ENCODE peak calls at places on chromosomes 12 and 14, in seven cellular contexts. K, A, U, X, G, V and S are unnamed samples.
A peak's percentile ranks its signal among the peaks of the same experiment; 100 is the strongest.

GRCh38 chr12:4153343-4153892 is 120.1 kb upstream of the CCND2 start:
- DNase-seq in X (no peak), V (no peak), A (no peak), G (no peak), K (no peak), U (no peak), S (peak; percentile 83)

GRCh38 chr12:105485321-105485910 is 154.9 kb downstream of the C12orf75 start:
- DNase-seq in U (peak; percentile 89), V (no peak), G (peak; percentile 57), X (no peak), A (peak; percentile 42), K (peak; percentile 22), S (no peak)

GRCh38 chr12:3117144-3117581 is 40.0 kb downstream of the TSPAN9 start:
- DNase-seq in G (no peak), K (no peak), U (peak; percentile 95), A (no peak), X (no peak), V (no peak), S (no peak)

GRCh38 chr12:84807249-84807648 is 105.3 kb downstream of the SLC6A15 start:
- DNase-seq in G (no peak), U (peak; percentile 64), A (no peak), K (no peak), X (no peak), V (no peak), S (no peak)

GRCh38 chr14:94445003-94445402 is 7.6 kb downstream of the SERPINA11 start:
- DNase-seq in G (no peak), U (no peak), V (no peak), A (no peak), X (no peak), K (no peak), S (no peak)

GRCh38 chr14:84225243-84225642 is 1304.7 kb upstream of the FLRT2 start:
- DNase-seq in G (no peak), K (no peak), A (peak; percentile 76), V (no peak), U (no peak), X (no peak), S (no peak)

GRCh38 chr14:38107216-38107631 is 100.5 kb upstream of the SSTR1 start:
- DNase-seq in G (no peak), A (no peak), U (no peak), V (no peak), X (no peak), K (no peak), S (no peak)

GRCh38 chr12:88251798-88252197 is 109.7 kb downstream of the TMTC3 start:
- DNase-seq in A (no peak), K (no peak), X (no peak), U (no peak), V (no peak), G (no peak), S (no peak)

GRCh38 chr14:23186913-23187654 is 3.6 kb upstream of the SLC7A8 start:
- DNase-seq in G (no peak), X (no peak), V (no peak), A (no peak), K (peak; percentile 74), U (peak; percentile 53), S (no peak)

GRCh38 chr14:100554082-100554677 is 33.0 kb downstream of the BEGAIN start:
- DNase-seq in U (no peak), A (peak; percentile 75), X (no peak), G (no peak), V (no peak), K (peak; percentile 51), S (no peak)

GRCh38 chr14:99554184-99554583 is 49.8 kb downstream of the CCDC85C start:
- DNase-seq in V (no peak), G (no peak), A (no peak), X (peak; percentile 69), K (no peak), U (no peak), S (no peak)

GRCh38 chr12:120539303-120539702 is 5.1 kb downstream of the RNF10 start:
- DNase-seq in K (peak; percentile 23), A (no peak), G (no peak), U (peak; percentile 51), X (no peak), V (no peak), S (no peak)

GRCh38 chr12:110600254-110600653 is 13.7 kb upstream of the TCTN1 start:
- DNase-seq in U (peak; percentile 50), K (peak; percentile 77), A (no peak), G (no peak), X (no peak), V (no peak), S (no peak)

GRCh38 chr12:94831081-94831747 is 172.3 kb downstream of the NDUFA12 start:
- DNase-seq in G (no peak), U (no peak), V (no peak), K (no peak), A (no peak), X (no peak), S (peak; percentile 81)

GRCh38 chr14:100297320-100298300 is 8.6 kb downstream of the SLC25A29 start:
- DNase-seq in V (no peak), X (peak; percentile 75), G (no peak), K (no peak), U (peak; percentile 83), A (peak; percentile 83), S (peak; percentile 55)

GRCh38 chr12:120538281-120539156 is 4.4 kb downstream of the RNF10 start:
- DNase-seq in X (no peak), V (no peak), K (peak; percentile 36), A (peak; percentile 61), G (peak; percentile 29), U (peak; percentile 84), S (no peak)

GRCh38 chr12:77795699-77796098 is 35.0 kb upstream of the NAV3 start:
- DNase-seq in K (no peak), A (no peak), V (peak; percentile 4), X (no peak), U (peak; percentile 45), G (no peak), S (no peak)

GRCh38 chr12:38961683-38962082 is 56.3 kb upstream of the CPNE8 start:
- DNase-seq in V (no peak), A (no peak), K (no peak), X (no peak), G (no peak), U (no peak), S (no peak)

GRCh38 chr12:57377103-57377840 is 53.6 kb downstream of the R3HDM2 start:
- DNase-seq in U (no peak), A (no peak), X (no peak), K (no peak), G (no peak), V (no peak), S (no peak)

DNA sequence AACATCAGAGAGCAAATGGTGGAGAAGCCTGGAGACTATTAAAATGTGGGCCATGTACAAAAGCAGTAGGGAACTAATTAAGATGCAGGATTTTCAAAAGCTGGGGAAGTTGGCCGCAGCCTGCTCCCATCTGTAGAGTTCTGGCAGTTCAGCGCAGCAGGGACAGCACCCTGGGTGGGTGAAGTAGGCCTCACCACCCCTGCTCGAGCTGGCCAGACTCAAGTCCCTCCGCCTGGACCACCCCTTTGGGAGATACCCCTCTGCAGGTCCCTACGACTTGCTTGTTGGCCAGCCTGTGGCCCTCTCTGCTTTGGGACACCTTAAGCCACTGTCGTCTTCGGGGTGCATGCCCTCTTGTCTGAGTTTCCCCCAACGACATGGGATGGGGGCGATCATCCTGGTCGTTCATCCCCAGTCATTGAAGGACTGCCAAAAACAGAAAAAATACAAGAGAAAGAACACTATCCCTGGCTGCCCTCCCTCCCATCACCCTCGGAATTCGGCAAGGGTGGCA is 151.2 kb downstream of the DPF3 start:
- DNase-seq in V (no peak), U (no peak), X (no peak), K (no peak), G (no peak), A (no peak), S (no peak)
- TF ChIP-seq CTCF in V (no peak), U (no peak), X (no peak), K (no peak), G (no peak), A (no peak), S (no peak)

DNA sequence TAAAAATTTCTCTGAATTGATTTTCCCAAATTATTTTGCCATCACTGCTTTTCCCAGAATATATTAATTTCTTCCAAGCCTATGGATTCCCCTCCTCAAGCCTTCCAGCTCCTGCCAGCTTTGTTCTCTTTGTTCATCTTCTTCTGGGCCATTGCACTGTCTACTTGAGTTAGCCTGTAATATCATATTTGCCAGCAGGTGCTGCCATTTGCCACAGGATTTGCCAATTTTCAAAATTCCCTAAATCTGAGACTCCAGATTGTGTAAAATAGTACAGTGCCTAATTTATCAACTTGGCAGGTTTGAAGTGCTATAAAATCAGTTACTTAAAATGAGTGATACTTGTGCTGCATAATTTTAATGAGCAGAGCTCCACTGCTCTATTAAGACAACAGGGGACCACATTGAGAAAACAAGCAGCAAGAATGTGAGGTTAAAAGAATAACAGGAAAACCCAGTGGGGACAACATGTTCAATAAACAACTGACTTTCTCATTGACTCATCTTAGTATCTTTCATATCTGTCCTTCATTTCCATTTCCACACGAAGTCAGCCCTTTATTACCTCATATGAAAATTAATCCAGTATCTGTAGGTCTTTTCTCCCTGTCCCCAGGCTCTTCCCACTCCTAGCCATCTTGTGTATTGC is 84.6 kb upstream of the CCDC196 start:
- DNase-seq in G (no peak), K (peak; percentile 4), A (no peak), V (no peak), X (no peak), U (peak; percentile 4), S (no peak)
- TF ChIP-seq CTCF in G (peak; percentile 70), K (peak; percentile 58), A (no peak), V (peak; percentile 46), X (peak; percentile 40), U (peak; percentile 26), S (peak; percentile 73)

GRCh38 chr12:45269407-45269741 is 53.5 kb downstream of the ANO6 start:
- DNase-seq in G (no peak), K (no peak), A (no peak), U (no peak), X (no peak), V (no peak), S (no peak)
- TF ChIP-seq CTCF in G (no peak), K (no peak), A (no peak), U (no peak), X (no peak), V (no peak), S (no peak)

GRCh38 chr14:52427460-52427859 is 113.3 kb downstream of the PTGER2 start:
- DNase-seq in X (no peak), A (no peak), K (no peak), U (no peak), G (no peak), V (no peak), S (no peak)

GRCh38 chr14:52417139-52417538 is 103.0 kb downstream of the PTGER2 start:
- DNase-seq in U (no peak), X (no peak), K (no peak), V (no peak), G (no peak), A (no peak), S (no peak)

DNA sequence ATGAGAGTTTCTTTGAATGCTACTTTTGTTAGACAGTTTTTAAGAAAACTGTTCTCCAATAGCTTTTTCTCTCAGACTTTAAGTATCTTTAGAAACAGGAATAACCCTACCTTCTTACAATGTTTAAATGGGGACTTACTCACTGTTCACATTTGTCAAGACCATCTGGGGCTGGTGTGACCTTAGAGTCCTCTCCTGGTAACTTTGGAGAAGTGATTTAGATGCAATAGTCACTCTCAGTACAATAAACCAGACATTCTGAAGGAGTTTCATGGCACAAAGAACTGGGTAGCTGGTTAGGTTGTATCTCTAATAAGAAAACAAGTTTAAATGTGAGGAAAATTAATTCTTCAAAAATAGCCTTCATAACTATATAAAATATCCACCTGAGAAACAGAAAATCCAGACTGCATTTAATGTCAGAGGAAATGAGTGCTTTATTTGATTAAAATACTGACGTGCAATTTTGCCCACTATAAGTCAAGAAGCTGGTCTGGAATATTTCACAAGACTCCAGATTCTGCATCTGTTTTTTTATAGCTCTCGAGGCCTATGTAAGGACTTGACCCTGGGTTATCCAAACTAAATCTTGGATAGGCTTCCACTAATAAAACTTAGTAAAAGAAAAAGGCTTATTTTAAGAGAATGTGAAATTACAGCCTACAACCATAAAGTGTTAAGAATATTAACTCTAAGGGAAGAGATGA is 108.7 kb downstream of the PTGER2 start:
- DNase-seq in K (no peak), G (no peak), X (no peak), A (no peak), V (no peak), U (no peak), S (no peak)
- TF ChIP-seq CTCF in K (no peak), G (no peak), X (no peak), A (no peak), V (no peak), U (no peak), S (no peak)